ENCODE peak calls at places on chromosomes 5 and 9, in seven cellular contexts. O is PC-9, I is lung, P is iPS DF 6.9, B is heart right ventricle, A is BE2C, G is GM23248. K is an unnamed sample.

GRCh38 chr9:13942695-13943094 is 371.2 kb downstream of the NFIB start:
- DNase-seq in A (no peak), P (no peak), O (peak; percentile 2), I (no peak), B (no peak), G (peak; percentile 96), K (peak; percentile 33)

GRCh38 chr9:135278586-135278985 is 191.1 kb downstream of the OLFM1 start:
- DNase-seq in A (no peak), P (no peak), I (no peak), O (no peak), B (no peak), G (no peak), K (no peak)

GRCh38 chr5:124318661-124319060 is 427.8 kb downstream of the ZNF608 start:
- DNase-seq in I (no peak), G (no peak), B (no peak), A (no peak), P (no peak), O (no peak), K (no peak)

GRCh38 chr5:159912033-159912800 is 4.1 kb upstream of the ADRA1B start:
- DNase-seq in B (no peak), A (no peak), P (no peak), O (peak; percentile 77), I (peak; percentile 18), G (peak; percentile 81), K (peak; percentile 92)

GRCh38 chr5:146076455-146076854 is 28.9 kb downstream of the PLAC8L1 start:
- DNase-seq in B (no peak), G (no peak), O (no peak), P (no peak), I (no peak), A (no peak), K (no peak)

GRCh38 chr5:76473676-76474075 is 70.6 kb downstream of the IQGAP2 start:
- DNase-seq in I (no peak), A (no peak), B (no peak), P (no peak), O (no peak), G (no peak), K (no peak)

GRCh38 chr5:36452394-36453100 is 150.8 kb upstream of the RANBP3L start:
- DNase-seq in G (no peak), B (no peak), P (no peak), O (no peak), I (no peak), A (no peak), K (no peak)

GRCh38 chr9:133708123-133708769 is 29.9 kb downstream of the SARDH start:
- DNase-seq in B (no peak), A (peak; percentile 8), O (no peak), P (no peak), I (no peak), G (no peak), K (no peak)

GRCh38 chr5:33291216-33292000 is 149.4 kb upstream of the TARS1 start:
- DNase-seq in G (no peak), A (no peak), O (no peak), P (no peak), I (no peak), B (peak; percentile 31), K (no peak)

GRCh38 chr5:143315929-143316328 is 87.6 kb downstream of the NR3C1 start:
- DNase-seq in A (no peak), I (no peak), B (no peak), O (no peak), P (no peak), G (peak; percentile 43), K (peak; percentile 94)

GRCh38 chr5:56310711-56311204 is 77.6 kb upstream of the ANKRD55 start:
- DNase-seq in G (no peak), O (no peak), A (peak; percentile 56), P (no peak), I (no peak), B (no peak), K (no peak)

GRCh38 chr5:103693485-103693884 is 130.9 kb upstream of the NUDT12 start:
- DNase-seq in A (no peak), O (no peak), G (no peak), I (no peak), P (no peak), B (no peak), K (no peak)

GRCh38 chr5:7851617-7852289 is 820 bp upstream of the CFAP90 start:
- DNase-seq in O (no peak), I (no peak), G (no peak), A (no peak), P (no peak), B (no peak), K (no peak)

GRCh38 chr5:174687503-174687902 is 36.9 kb upstream of the MSX2 start:
- DNase-seq in P (no peak), A (no peak), B (no peak), G (no peak), O (no peak), I (no peak), K (no peak)
- H3K27me3 ChIP-seq in P (peaks cover 6% of the 10 kb centered on the region), A (peaks cover 5% of the 10 kb centered on the region), B (peaks cover 81% of the 10 kb centered on the region), G (peaks cover 39% of the 10 kb centered on the region), O (peaks cover 87% of the 10 kb centered on the region), I (peaks cover 8% of the 10 kb centered on the region), K (peaks cover 15% of the 10 kb centered on the region)

GRCh38 chr5:155728857-155729683 is 597.9 kb upstream of the SGCD start:
- DNase-seq in I (no peak), P (peak; percentile 18), B (peak; percentile 48), G (peak; percentile 53), O (no peak), A (no peak), K (no peak)

GRCh38 chr5:155733935-155734334 is 593.0 kb upstream of the SGCD start:
- DNase-seq in P (no peak), B (no peak), I (no peak), G (no peak), A (no peak), O (no peak), K (no peak)

GRCh38 chr5:155729684-155730059 is 597.3 kb upstream of the SGCD start:
- DNase-seq in P (peak; percentile 11), B (peak; percentile 75), G (peak; percentile 18), O (no peak), I (no peak), A (no peak), K (no peak)

GRCh38 chr5:155735388-155735787 is 591.6 kb upstream of the SGCD start:
- DNase-seq in A (no peak), O (no peak), G (peak; percentile 1), I (no peak), B (peak; percentile 65), P (no peak), K (no peak)

GRCh38 chr5:155732587-155733376 is 594.2 kb upstream of the SGCD start:
- DNase-seq in B (no peak), A (no peak), G (no peak), O (no peak), P (no peak), I (no peak), K (no peak)
- H3K27me3 ChIP-seq in B (peaks cover 38% of the 10 kb centered on the region), A (peaks cover 22% of the 10 kb centered on the region), G (peaks cover 28% of the 10 kb centered on the region), O (no peaks in the 10 kb centered on the region), P (peaks cover 38% of the 10 kb centered on the region), I (peaks cover 25% of the 10 kb centered on the region), K (peaks cover 24% of the 10 kb centered on the region)

GRCh38 chr9:37679649-37680402 is 29.1 kb downstream of the FRMPD1 start:
- DNase-seq in I (no peak), A (no peak), B (no peak), P (no peak), O (no peak), G (no peak), K (no peak)

GRCh38 chr9:37678789-37679273 is 28.1 kb downstream of the FRMPD1 start:
- DNase-seq in P (no peak), O (no peak), B (no peak), G (no peak), A (peak; percentile 45), I (no peak), K (no peak)

GRCh38 chr9:37682951-37683350 is 32.2 kb downstream of the FRMPD1 start:
- DNase-seq in P (no peak), G (no peak), A (no peak), O (no peak), I (no peak), B (no peak), K (no peak)

DNA sequence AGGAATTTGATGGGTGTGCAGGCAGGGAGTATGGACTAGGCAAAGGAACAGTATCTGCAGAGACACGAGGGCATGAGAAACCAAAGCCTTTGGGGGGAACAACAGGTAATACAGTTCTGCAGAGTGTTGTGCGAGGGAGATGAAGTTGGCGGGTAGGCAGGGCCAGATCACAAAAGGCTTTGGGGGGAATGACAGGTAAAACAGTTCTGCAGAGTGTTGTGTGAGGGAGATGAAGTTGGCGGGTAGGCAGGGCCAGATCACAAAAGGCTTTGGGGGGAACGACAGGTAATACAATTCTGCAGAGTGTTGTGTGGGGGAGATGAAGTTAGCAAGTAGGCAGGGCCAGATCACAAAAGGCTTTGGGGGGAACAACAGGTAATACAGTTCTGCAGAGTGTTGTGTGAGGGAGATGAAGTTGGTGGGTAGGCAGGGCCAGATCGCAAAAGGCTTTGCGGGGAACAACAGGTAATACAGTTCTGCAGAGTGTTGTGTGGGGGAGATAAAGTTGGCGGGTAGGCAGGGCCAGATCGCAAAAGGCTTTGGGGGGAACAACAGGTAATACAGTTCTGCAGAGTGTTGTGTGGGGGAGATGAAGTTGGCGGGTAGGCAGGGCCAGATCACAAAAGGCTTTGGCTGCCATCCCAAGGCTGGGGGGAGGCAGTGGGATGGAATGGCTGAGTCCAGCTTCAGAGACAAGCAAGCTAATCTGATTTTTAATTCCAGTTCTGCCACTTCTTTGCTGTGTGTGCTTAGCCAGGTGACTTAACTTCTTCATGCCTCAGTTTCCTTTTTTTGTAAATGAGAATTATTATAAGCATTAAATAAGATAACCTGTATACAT is 33.0 kb downstream of the FRMPD1 start:
- DNase-seq in A (no peak), P (no peak), G (no peak), I (no peak), B (no peak), O (no peak), K (no peak)
- H3K27me3 ChIP-seq in A (no peaks in the 10 kb centered on the region), P (no peaks in the 10 kb centered on the region), G (peaks cover 50% of the 10 kb centered on the region), I (no peaks in the 10 kb centered on the region), B (peaks cover 14% of the 10 kb centered on the region), O (peaks cover 57% of the 10 kb centered on the region), K (no peaks in the 10 kb centered on the region)

DNA sequence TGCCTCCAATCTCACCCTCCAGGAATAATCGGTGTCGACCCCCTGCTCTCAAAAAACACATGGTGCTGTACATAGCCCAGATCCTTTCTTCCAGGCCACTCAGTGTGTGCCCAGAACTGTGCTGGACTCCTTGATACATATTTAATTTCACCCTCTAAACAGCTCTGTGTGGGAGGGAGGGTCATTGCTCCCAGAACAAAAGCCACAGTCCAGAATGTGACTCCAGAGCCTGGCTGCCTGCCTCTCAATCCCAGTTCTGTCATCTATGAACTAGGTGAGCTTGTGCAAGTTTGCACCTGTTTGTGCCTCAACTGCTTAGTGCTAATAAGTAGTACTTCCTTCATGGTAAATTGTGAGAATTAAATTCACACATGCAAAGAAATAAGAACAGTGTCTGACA is 93.1 kb downstream of the GABBR2 start:
- DNase-seq in A (no peak), I (no peak), B (no peak), P (no peak), O (no peak), G (no peak), K (no peak)
- H3K27me3 ChIP-seq in A (peaks cover 9% of the 10 kb centered on the region), I (no peaks in the 10 kb centered on the region), B (peaks cover 26% of the 10 kb centered on the region), P (no peaks in the 10 kb centered on the region), O (no peaks in the 10 kb centered on the region), G (no peaks in the 10 kb centered on the region), K (no peaks in the 10 kb centered on the region)